ENCODE peak calls at places on chromosomes 13 and 19, in nine cellular contexts. X, T, A, V, D, N, Q, L and K are unnamed samples.

GRCh38 chr19:42284641-42285341 is 15.7 kb downstream of the CIC start:
- DNase-seq in N (no peak), V (no peak), D (no peak), Q (no peak), L (no peak), T (no peak), A (no peak), X (no peak), K (no peak)

GRCh38 chr13:29918845-29919244 is 68.4 kb upstream of the UBL3 start:
- DNase-seq in V (no peak), T (no peak), L (no peak), D (no peak), X (no peak), A (no peak), N (no peak), Q (no peak), K (no peak)

GRCh38 chr13:113176292-113176691 is 17.8 kb downstream of the PROZ start:
- DNase-seq in N (no peak), V (peak; percentile 53), T (peak; percentile 51), D (peak; percentile 88), X (no peak), A (no peak), L (no peak), Q (no peak), K (peak; percentile 35)

GRCh38 chr19:3443840-3444694 is 36.3 kb downstream of the SMIM24 start:
- DNase-seq in L (no peak), Q (no peak), X (no peak), V (no peak), A (no peak), T (no peak), D (no peak), N (no peak), K (no peak)

GRCh38 chr19:34504809-34505291 is 23.3 kb downstream of the WTIP start:
- DNase-seq in Q (peak; percentile 38), L (peak; percentile 12), T (no peak), X (no peak), D (no peak), A (no peak), N (no peak), V (no peak), K (no peak)

GRCh38 chr13:112529216-112529615 is 58.7 kb downstream of the TUBGCP3 start:
- DNase-seq in T (no peak), L (no peak), N (no peak), A (no peak), X (no peak), D (no peak), Q (no peak), V (no peak), K (no peak)

GRCh38 chr13:81275666-81276258 is 934.8 kb upstream of the SPRY2 start:
- DNase-seq in A (no peak), N (no peak), T (no peak), V (no peak), Q (no peak), X (no peak), D (no peak), L (no peak), K (no peak)

GRCh38 chr19:8343483-8343844 is 402 bp upstream of the KANK3 start:
- DNase-seq in Q (no peak), L (no peak), X (no peak), N (no peak), A (no peak), T (no peak), D (no peak), V (no peak), K (no peak)

GRCh38 chr19:40601061-40601973 is at the start of gene LTBP4:
- DNase-seq in N (peak; percentile 32), T (no peak), D (no peak), A (no peak), V (no peak), L (no peak), Q (no peak), X (no peak), K (peak; percentile 70)

GRCh38 chr19:29255912-29256311 is 43.0 kb upstream of the UQCRFS1 start:
- DNase-seq in L (no peak), D (no peak), A (no peak), X (no peak), N (no peak), Q (no peak), V (no peak), T (no peak), K (no peak)

GRCh38 chr19:5974721-5975387 is 3.1 kb downstream of the RANBP3 start:
- DNase-seq in X (no peak), V (no peak), N (peak; percentile 77), T (no peak), L (peak; percentile 60), Q (no peak), D (no peak), A (no peak), K (no peak)

GRCh38 chr19:58396691-58397532 is 1.5 kb downstream of the RNF225 start:
- DNase-seq in T (no peak), Q (no peak), X (no peak), N (no peak), V (no peak), A (no peak), L (no peak), D (peak; percentile 56), K (no peak)

GRCh38 chr13:24087611-24088235 is 72.8 kb upstream of the SPATA13 start:
- DNase-seq in T (no peak), A (no peak), X (no peak), Q (no peak), D (no peak), V (no peak), N (peak; percentile 79), L (no peak), K (peak; percentile 68)

GRCh38 chr13:28548872-28549271 is 53.9 kb upstream of the FLT1 start:
- DNase-seq in T (no peak), L (no peak), N (no peak), D (no peak), A (no peak), V (no peak), X (no peak), Q (no peak), K (no peak)

GRCh38 chr13:38384171-38384570 is 34.5 kb downstream of the UFM1 start:
- DNase-seq in Q (no peak), A (no peak), N (no peak), T (no peak), L (no peak), X (no peak), V (no peak), D (no peak), K (no peak)

GRCh38 chr13:40141859-40142555 is 486.5 kb downstream of the COG6 start:
- DNase-seq in Q (no peak), T (no peak), V (no peak), D (no peak), A (no peak), X (no peak), L (no peak), N (no peak), K (no peak)

GRCh38 chr13:89550842-89551422 is 1796.6 kb upstream of the MIR17HG start:
- DNase-seq in Q (no peak), D (no peak), A (no peak), L (no peak), N (no peak), T (no peak), V (no peak), X (no peak), K (no peak)

GRCh38 chr19:58001895-58002369 is 688 bp downstream of the ZNF606 start:
- DNase-seq in T (no peak), A (no peak), D (no peak), L (peak; percentile 27), Q (no peak), N (no peak), V (no peak), X (no peak), K (peak; percentile 13)

GRCh38 chr13:79805317-79805716 is 324.4 kb downstream of the NDFIP2 start:
- DNase-seq in T (no peak), D (no peak), L (no peak), V (no peak), Q (no peak), A (no peak), X (no peak), N (no peak), K (no peak)

GRCh38 chr13:21320642-21321034 is 138.5 kb downstream of the ZDHHC20 start:
- DNase-seq in T (no peak), N (no peak), X (no peak), A (no peak), Q (no peak), D (no peak), V (no peak), L (no peak), K (no peak)

GRCh38 chr19:29283366-29283765 is 70.4 kb upstream of the UQCRFS1 start:
- DNase-seq in X (no peak), V (no peak), D (no peak), N (no peak), Q (no peak), T (no peak), A (no peak), L (no peak), K (no peak)

GRCh38 chr13:41533266-41533665 is 75.9 kb downstream of the RGCC start:
- DNase-seq in X (no peak), T (no peak), L (no peak), Q (no peak), A (no peak), V (no peak), N (no peak), D (no peak), K (no peak)